ENCODE peak calls at places on chromosomes 16 and 17, in four cellular contexts. J is PC-9, F is PC-3, W is HCT116. C is an unnamed sample. For H3K27me3 and H3K9me2, the result is how much of the 10 kb centered on the place peaks cover.

GRCh38 chr16:82636958-82637357 is 10.2 kb downstream of the CDH13 start:
- DNase-seq in J (no peak), F (no peak), W (no peak), C (no peak)

GRCh38 chr16:3171855-3172593 is 16.0 kb upstream of the OR1F1 start:
- DNase-seq in J (no peak), F (no peak), W (no peak), C (peak)

GRCh38 chr17:76824103-76824502 is 44.1 kb upstream of the MGAT5B start:
- DNase-seq in J (no peak), F (no peak), W (no peak), C (no peak)

GRCh38 chr17:45284176-45285140 is 22.6 kb upstream of the SPATA32 start:
- DNase-seq in J (no peak), F (peak), W (no peak), C (no peak)

GRCh38 chr16:56600398-56600999 is 7.9 kb upstream of the MT2A start:
- DNase-seq in J (peak), F (peak), W (peak), C (peak)

GRCh38 chr17:73304438-73304837 is 7.4 kb downstream of the CDC42EP4 start:
- DNase-seq in J (no peak), F (no peak), W (no peak), C (peak)

GRCh38 chr16:54077412-54077821 is 209.2 kb downstream of the IRX3 start:
- DNase-seq in J (peak), F (peak), W (no peak), C (peak)

GRCh38 chr17:67830440-67830839 is 5.1 kb downstream of the BPTF start:
- DNase-seq in J (no peak), F (peak), W (no peak), C (peak)

GRCh38 chr16:88700636-88701482 is 5.3 kb downstream of the RNF166 start:
- DNase-seq in J (no peak), F (peak), W (no peak), C (peak)

GRCh38 chr16:49856741-49857330 is 924 bp upstream of the ZNF423 start:
- DNase-seq in J (no peak), F (peak), W (peak), C (peak)

GRCh38 chr16:49859139-49859947 is 3.4 kb upstream of the ZNF423 start:
- DNase-seq in J (no peak), F (no peak), W (no peak), C (peak)

GRCh38 chr16:49857423-49858181 is 1.7 kb upstream of the ZNF423 start:
- DNase-seq in J (no peak), F (peak), W (peak), C (peak)

GRCh38 chr16:49860593-49860992 is 4.7 kb upstream of the ZNF423 start:
- DNase-seq in J (no peak), F (no peak), W (no peak), C (no peak)

DNA sequence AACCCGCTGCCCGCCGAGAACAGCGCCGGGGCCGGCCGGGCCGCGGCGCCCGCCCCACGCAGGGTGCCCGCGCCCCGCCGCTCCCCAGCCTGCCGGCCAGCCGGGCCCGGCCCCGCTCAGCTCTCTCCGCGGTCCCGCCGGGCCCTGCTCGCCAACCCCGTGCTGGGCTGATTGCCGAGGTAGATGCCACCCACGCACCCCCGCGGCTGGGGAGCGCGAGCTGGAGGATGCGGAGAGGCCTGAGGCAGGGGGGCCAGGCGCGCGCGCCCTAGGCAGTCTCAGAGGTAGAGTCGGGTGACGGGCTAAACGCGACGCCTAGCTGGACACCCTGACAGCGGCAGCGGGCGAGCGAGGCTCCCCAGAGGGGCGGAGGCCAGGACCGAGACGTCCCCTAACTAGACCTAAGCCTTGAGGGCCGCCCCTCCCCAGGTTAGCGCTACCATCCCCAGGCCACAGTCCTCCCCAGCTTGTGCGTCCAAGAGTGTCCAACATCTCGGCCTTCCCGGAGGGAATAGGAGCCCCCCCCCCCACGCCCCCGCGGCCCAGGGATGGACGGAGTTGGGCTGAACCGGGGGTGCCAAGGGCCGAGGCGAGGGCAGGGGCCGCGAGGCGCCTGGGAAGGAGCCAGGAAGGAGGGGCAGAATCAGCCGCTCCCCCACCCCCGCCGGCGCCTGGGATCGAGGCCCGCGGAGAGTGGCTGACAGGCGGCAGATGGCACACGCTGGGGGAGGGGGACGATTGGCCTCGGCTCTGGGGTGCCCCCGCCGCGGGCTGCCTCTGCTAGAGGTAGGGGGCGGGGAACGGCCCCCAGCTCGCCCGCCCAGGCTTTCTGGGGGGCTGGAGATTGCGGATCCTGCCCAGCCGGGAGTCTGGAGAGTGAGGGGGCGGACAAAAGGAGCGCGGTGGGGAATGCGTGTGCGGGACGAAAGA is 2.6 kb upstream of the ZNF423 start:
- DNase-seq in J (no peak), F (no peak), W (no peak), C (peak)
- TF ChIP-seq EZH2 in J (no peak), F (no peak), W (no peak), C (no peak)

GRCh38 chr17:48552453-48553189 is 7.7 kb upstream of the HOXB2 start:
- DNase-seq in J (no peak), F (no peak), W (no peak), C (no peak)
- H3K27me3 ChIP-seq in J (under half), F (under half), W (under half), C (under half)

DNA sequence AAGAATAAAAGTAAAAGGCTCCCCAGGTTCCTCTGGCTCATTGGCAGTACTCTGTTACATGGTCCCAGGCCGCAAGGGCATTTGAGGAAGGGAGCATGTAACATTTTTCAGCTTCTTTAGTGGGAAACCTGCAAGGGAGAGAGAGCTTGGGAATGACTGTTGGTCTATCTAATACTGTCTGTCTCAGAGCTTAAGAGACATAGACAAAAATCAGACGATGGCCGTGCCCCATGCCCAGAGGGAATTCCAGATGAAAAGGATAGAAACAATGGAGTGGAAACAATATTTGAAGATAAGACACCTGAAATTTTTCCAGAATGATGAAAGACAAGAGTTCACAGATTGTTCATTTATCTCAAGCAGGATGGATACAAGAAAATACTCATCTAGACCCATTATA is 48.1 kb upstream of the ADORA2B start:
- DNase-seq in J (no peak), F (no peak), W (no peak), C (no peak)
- H3K9me2 ChIP-seq in J (under half), F (under half), W (under half), C (under half)

GRCh38 chr16:87661561-87661960 is 59.3 kb downstream of the JPH3 start:
- DNase-seq in J (no peak), F (peak), W (no peak), C (peak)
- TF ChIP-seq EZH2 in J (no peak), F (no peak), W (no peak), C (no peak)

C was measured in GM23248.